ENCODE peak calls at places on chromosome 15, in nine cellular contexts. B is activated T-cell treated with anti-CD3 and anti-CD28 coated beads for 48 hours; W is stimulated activated naive CD8-positive, alpha-beta T cell treated with anti-CD3 and anti-CD28 coated beads, Interleukin-15, amount 100 ng/mL, for 72 hours; N is EL; M is cardiac muscle cell; F is AG08395; O is stimulated activated CD4-positive, alpha-beta T cell treated with anti-CD3 and anti-CD28 coated beads, Interleukin-1b, Interleukin-23, amount 100 ng/mL, for 48 hours; C is left cardiac atrium; I is activated naive CD4-positive, alpha-beta T cell treated with anti-CD3 and anti-CD28 coated beads for 36 hours. G is an unnamed sample.

GRCh38 chr15:78415284-78415683 is 22.7 kb upstream of the IREB2 start:
- DNase-seq in N (peak), M (peak), I (no peak), C (no peak), B (no peak), O (no peak), W (no peak), F (peak), G (no peak)

GRCh38 chr15:68578175-68578959 is 426 bp upstream of the CORO2B start:
- DNase-seq in O (peak), B (peak), C (peak), I (peak), M (peak), W (peak), F (peak), N (peak), G (peak)

GRCh38 chr15:43370310-43370974 is 401 bp downstream of the ZSCAN29 start:
- DNase-seq in M (peak), B (no peak), N (peak), O (peak), W (no peak), I (peak), F (peak), C (peak), G (peak)

GRCh38 chr15:46710561-46710960 is 1006.7 kb upstream of the SEMA6D start:
- DNase-seq in B (no peak), M (no peak), O (no peak), F (no peak), N (no peak), I (no peak), W (no peak), C (no peak), G (no peak)

GRCh38 chr15:38930851-38931572 is 366.4 kb upstream of the RASGRP1 start:
- DNase-seq in W (no peak), M (peak), C (no peak), B (no peak), F (peak), N (peak), I (no peak), O (no peak), G (no peak)

GRCh38 chr15:40087991-40088928 is 20.4 kb downstream of the BMF start:
- DNase-seq in C (peak), W (no peak), F (no peak), M (no peak), I (no peak), N (no peak), B (no peak), O (no peak), G (no peak)

GRCh38 chr15:49908571-49909295 is 210.3 kb downstream of the ATP8B4 start:
- DNase-seq in I (no peak), B (no peak), M (no peak), W (no peak), N (no peak), F (no peak), O (no peak), C (no peak), G (no peak)

GRCh38 chr15:99324700-99325099 is 73.4 kb downstream of the LRRC28 start:
- DNase-seq in B (no peak), O (no peak), F (no peak), N (no peak), C (no peak), W (no peak), M (no peak), I (no peak), G (no peak)

GRCh38 chr15:62782100-62782791 is 260.3 kb upstream of the TPM1 start:
- DNase-seq in C (peak), N (peak), F (peak), B (no peak), I (peak), W (no peak), M (peak), O (no peak), G (peak)

GRCh38 chr15:52013151-52013791 is 5.7 kb upstream of the MAPK6 start:
- DNase-seq in C (no peak), W (no peak), B (no peak), O (no peak), M (peak), N (peak), I (no peak), F (peak), G (peak)

GRCh38 chr15:75578206-75578947 is 738 bp downstream of the PTPN9 start:
- DNase-seq in N (no peak), M (no peak), C (peak), O (peak), F (peak), B (peak), W (peak), I (peak), G (peak)

GRCh38 chr15:46917853-46918252 is 799.5 kb upstream of the SEMA6D start:
- DNase-seq in C (no peak), O (no peak), F (no peak), W (no peak), B (no peak), I (no peak), M (no peak), N (no peak), G (no peak)

GRCh38 chr15:39925112-39925830 is 5.2 kb upstream of the GPR176 start:
- DNase-seq in C (no peak), O (no peak), I (peak), N (peak), B (no peak), F (no peak), M (no peak), W (no peak), G (no peak)

GRCh38 chr15:80970018-80970657 is 19.5 kb downstream of the MESD start:
- DNase-seq in F (peak), M (peak), C (peak), O (peak), N (peak), W (peak), B (peak), I (peak), G (peak)

GRCh38 chr15:77643764-77644163 is 11.1 kb upstream of the LINGO1 start:
- DNase-seq in B (no peak), O (no peak), M (no peak), I (no peak), F (no peak), C (no peak), N (no peak), W (no peak), G (no peak)

GRCh38 chr15:69467636-69468035 is 15.0 kb downstream of the RPLP1 start:
- DNase-seq in I (no peak), M (no peak), W (no peak), N (no peak), B (no peak), C (no peak), F (no peak), O (no peak), G (no peak)

GRCh38 chr15:99504823-99505551 is 60.8 kb upstream of the MEF2A start:
- DNase-seq in C (no peak), I (peak), N (no peak), M (peak), O (peak), F (peak), W (peak), B (no peak), G (no peak)

GRCh38 chr15:100335335-100335999 is 6.3 kb downstream of the ADAMTS17 start:
- DNase-seq in W (no peak), C (no peak), M (no peak), B (no peak), N (no peak), F (no peak), I (no peak), O (no peak), G (no peak)

GRCh38 chr15:40766194-40766830 is 2.4 kb downstream of the GCHFR start:
- DNase-seq in F (peak), M (no peak), N (no peak), I (no peak), C (no peak), B (no peak), O (no peak), W (no peak), G (no peak)

GRCh38 chr15:62989366-62990055 is 53.0 kb upstream of the TPM1 start:
- DNase-seq in B (no peak), W (no peak), F (no peak), N (peak), O (no peak), M (no peak), C (no peak), I (no peak), G (no peak)

GRCh38 chr15:55846108-55846707 is 103.3 kb upstream of the PRTG start:
- DNase-seq in N (peak), B (no peak), W (peak), F (peak), C (no peak), I (peak), M (peak), O (peak), G (peak)

GRCh38 chr15:60840703-60841411 is 361.9 kb upstream of the ICE2 start:
- DNase-seq in C (no peak), O (peak), W (peak), M (no peak), F (no peak), N (no peak), B (peak), I (peak), G (no peak)

GRCh38 chr15:88975891-88976290 is 62.7 kb upstream of the MFGE8 start:
- DNase-seq in N (peak), O (no peak), W (no peak), M (peak), I (no peak), C (no peak), B (no peak), F (no peak), G (no peak)

GRCh38 chr15:101057841-101058407 is 138.8 kb downstream of the LRRK1 start:
- DNase-seq in M (no peak), B (no peak), N (no peak), C (no peak), I (no peak), F (no peak), O (no peak), W (no peak), G (no peak)

GRCh38 chr15:81888748-81889479 is 156.9 kb downstream of the MEX3B start:
- DNase-seq in O (no peak), M (peak), W (no peak), N (peak), F (peak), C (no peak), I (no peak), B (no peak), G (peak)

GRCh38 chr15:62165793-62166380 is 802 bp upstream of the C2CD4B start:
- DNase-seq in N (no peak), W (no peak), F (no peak), I (no peak), C (peak), B (no peak), M (peak), O (no peak), G (no peak)

GRCh38 chr15:28896944-28897343 is 11.2 kb downstream of the APBA2 start:
- DNase-seq in M (peak), I (peak), F (no peak), N (peak), W (no peak), O (no peak), C (no peak), B (no peak), G (peak)

GRCh38 chr15:44435893-44436667 is 8.7 kb downstream of the CTDSPL2 start:
- DNase-seq in I (no peak), C (no peak), O (no peak), F (peak), B (no peak), W (no peak), M (no peak), N (peak), G (no peak)

GRCh38 chr15:90388462-90389182 is 580 bp downstream of the IQGAP1 start:
- DNase-seq in W (peak), O (peak), F (peak), N (peak), M (peak), C (peak), I (peak), B (peak), G (peak)

G was measured in AG08396.